ENCODE peak calls at places on chromosomes 12 and 14, in six cellular contexts. K is upper lobe of left lung, N is adrenal gland, G is fibroblast of lung, A is GM10248, H is upper lobe of right lung. J is an unnamed sample.

GRCh38 chr12:52557481-52557880 is 4.5 kb upstream of the KRT71 start:
- DNase-seq in K (no peak), N (no peak), G (no peak), A (no peak), H (no peak), J (no peak)

GRCh38 chr12:105659355-105660075 is 329.0 kb downstream of the C12orf75 start:
- DNase-seq in K (no peak), N (no peak), G (no peak), A (no peak), H (no peak), J (no peak)

GRCh38 chr12:10220398-10221077 is 7.9 kb downstream of the GABARAPL1 start:
- DNase-seq in K (peak), N (peak), G (peak), A (no peak), H (no peak), J (no peak)

GRCh38 chr14:39102265-39102968 is 618 bp downstream of the SEC23A start:
- DNase-seq in K (peak), N (no peak), G (peak), A (no peak), H (no peak), J (peak)

GRCh38 chr12:63845726-63846125 is 1.2 kb downstream of the SRGAP1 start:
- DNase-seq in K (no peak), N (no peak), G (peak), A (no peak), H (no peak), J (no peak)

GRCh38 chr14:35687335-35687939 is 121.7 kb downstream of the RALGAPA1 start:
- DNase-seq in K (no peak), N (peak), G (peak), A (peak), H (no peak), J (peak)

GRCh38 chr14:49582211-49582977 is 3.8 kb downstream of the RPS29 start:
- DNase-seq in K (no peak), N (no peak), G (no peak), A (no peak), H (no peak), J (no peak)

GRCh38 chr14:90644882-90645281 is 171.3 kb downstream of the TTC7B start:
- DNase-seq in K (no peak), N (no peak), G (peak), A (no peak), H (no peak), J (no peak)

GRCh38 chr12:1791104-1791927 is 29.0 kb upstream of the LRTM2 start:
- DNase-seq in K (peak), N (no peak), G (peak), A (peak), H (no peak), J (peak)

GRCh38 chr12:31215521-31216232 is 110.3 kb downstream of the SINHCAF start:
- DNase-seq in K (no peak), N (no peak), G (no peak), A (peak), H (peak), J (no peak)

GRCh38 chr12:123937707-123938600 is 34.7 kb downstream of the CCDC92 start:
- DNase-seq in K (peak), N (no peak), G (no peak), A (no peak), H (no peak), J (peak)

GRCh38 chr14:33958616-33959226 is 7.8 kb upstream of the EGLN3 start:
- DNase-seq in K (no peak), N (no peak), G (no peak), A (no peak), H (no peak), J (no peak)

GRCh38 chr12:66048843-66049537 is 81.6 kb downstream of the LLPH start:
- DNase-seq in K (no peak), N (no peak), G (peak), A (no peak), H (no peak), J (no peak)

GRCh38 chr12:106863185-106863584 is 88.7 kb downstream of the RIC8B start:
- DNase-seq in K (no peak), N (no peak), G (peak), A (no peak), H (no peak), J (no peak)

GRCh38 chr14:91245029-91245428 is 525 bp upstream of the GPR68 start:
- DNase-seq in K (no peak), N (no peak), G (no peak), A (no peak), H (no peak), J (no peak)

GRCh38 chr12:6730169-6730568 is 6.3 kb downstream of the COPS7A start:
- DNase-seq in K (no peak), N (no peak), G (no peak), A (no peak), H (no peak), J (no peak)
- TF ChIP-seq CTCF in K (no peak), N (no peak), G (no peak), A (no peak), H (no peak), J (no peak)

DNA sequence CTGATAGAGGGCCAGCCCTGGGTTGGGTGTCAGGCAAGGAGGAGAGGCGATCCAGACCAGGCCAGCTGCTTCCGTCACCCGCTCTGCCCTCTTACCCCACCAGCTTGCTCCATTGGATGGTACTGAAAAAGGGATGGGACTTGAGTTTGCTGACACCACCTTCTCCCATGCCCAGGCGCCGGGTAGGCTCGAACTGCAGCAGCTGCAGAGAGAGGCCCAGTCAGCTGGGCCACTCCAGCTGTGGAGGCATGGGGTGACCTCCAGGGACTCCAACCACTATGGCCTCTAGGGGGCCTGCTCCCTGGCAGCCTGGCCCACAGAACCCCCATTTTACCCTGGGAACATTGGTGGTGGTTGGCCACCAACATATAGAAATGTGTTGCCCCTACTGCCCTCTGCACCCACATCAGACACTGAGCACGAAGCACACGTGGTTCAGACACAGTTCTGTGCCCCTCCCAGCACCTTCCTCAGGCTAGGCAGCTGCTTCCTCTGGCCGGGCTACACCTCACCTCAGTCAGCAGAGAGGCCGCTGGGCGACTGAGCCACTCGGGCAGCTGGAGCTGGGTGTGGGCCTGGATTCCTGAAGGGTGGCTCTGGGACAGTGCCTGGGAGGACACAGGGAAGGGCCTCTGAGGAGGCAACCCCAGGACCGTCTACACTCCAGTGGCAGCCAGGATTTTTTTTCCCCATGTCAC is 16.0 kb downstream of the RPS6KL1 start:
- DNase-seq in K (no peak), N (no peak), G (no peak), A (no peak), H (no peak), J (no peak)
- TF ChIP-seq CTCF in K (no peak), N (no peak), G (no peak), A (peak), H (no peak), J (peak)

GRCh38 chr12:109433618-109434017 is 43.5 kb downstream of the KCTD10 start:
- DNase-seq in K (no peak), N (no peak), G (no peak), A (no peak), H (no peak), J (no peak)
- TF ChIP-seq CTCF in K (peak), N (peak), G (no peak), A (no peak), H (peak), J (no peak)

DNA sequence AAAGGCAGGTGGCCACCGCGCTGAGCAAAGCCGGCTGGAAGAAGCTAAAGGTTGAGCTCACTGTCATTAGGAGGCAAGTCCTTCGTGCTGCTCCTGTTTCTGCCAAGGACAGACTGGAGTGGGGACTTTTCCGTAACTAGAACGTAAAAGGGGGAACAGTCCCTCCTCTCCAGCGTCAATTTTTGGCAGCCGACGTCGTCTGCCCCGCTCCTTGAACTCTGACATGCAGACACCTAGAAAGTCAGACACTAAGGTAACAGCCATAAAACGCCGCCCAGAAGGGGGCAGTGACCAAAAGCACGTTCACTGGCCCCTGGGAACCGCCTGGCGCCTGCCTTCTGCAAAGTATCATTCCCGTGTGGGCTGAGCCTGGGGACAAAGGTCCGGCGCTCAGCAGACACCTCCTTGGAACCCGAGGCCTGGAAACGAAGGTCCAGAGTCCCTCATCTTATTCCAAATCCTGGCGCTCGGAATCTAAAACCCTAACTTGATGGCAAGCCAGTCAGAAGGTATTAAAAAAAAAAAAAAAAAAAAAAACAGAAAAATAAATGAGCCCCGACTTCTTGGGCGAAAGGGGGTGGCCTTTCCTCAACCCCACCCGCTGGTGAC is 1.1 kb upstream of the LRP1 start:
- DNase-seq in K (peak), N (peak), G (peak), A (peak), H (peak), J (no peak)
- TF ChIP-seq CTCF in K (no peak), N (peak), G (no peak), A (peak), H (peak), J (peak)

GRCh38 chr12:72272731-72273498 is 745 bp downstream of the TRHDE start:
- DNase-seq in K (peak), N (no peak), G (peak), A (peak), H (peak), J (peak)

GRCh38 chr12:72271741-72272661 is at the start of gene TRHDE:
- DNase-seq in K (peak), N (peak), G (peak), A (peak), H (peak), J (peak)

GRCh38 chr12:72270246-72270645 is 1.9 kb upstream of the TRHDE start:
- DNase-seq in K (no peak), N (no peak), G (peak), A (no peak), H (no peak), J (no peak)

GRCh38 chr12:72269491-72269890 is 2.7 kb upstream of the TRHDE start:
- DNase-seq in K (no peak), N (no peak), G (peak), A (no peak), H (no peak), J (no peak)

GRCh38 chr12:72271401-72271740 is 799 bp upstream of the TRHDE start:
- DNase-seq in K (no peak), N (no peak), G (peak), A (no peak), H (peak), J (peak)
- TF ChIP-seq CTCF in K (no peak), N (no peak), G (no peak), A (no peak), H (no peak), J (no peak)

DNA sequence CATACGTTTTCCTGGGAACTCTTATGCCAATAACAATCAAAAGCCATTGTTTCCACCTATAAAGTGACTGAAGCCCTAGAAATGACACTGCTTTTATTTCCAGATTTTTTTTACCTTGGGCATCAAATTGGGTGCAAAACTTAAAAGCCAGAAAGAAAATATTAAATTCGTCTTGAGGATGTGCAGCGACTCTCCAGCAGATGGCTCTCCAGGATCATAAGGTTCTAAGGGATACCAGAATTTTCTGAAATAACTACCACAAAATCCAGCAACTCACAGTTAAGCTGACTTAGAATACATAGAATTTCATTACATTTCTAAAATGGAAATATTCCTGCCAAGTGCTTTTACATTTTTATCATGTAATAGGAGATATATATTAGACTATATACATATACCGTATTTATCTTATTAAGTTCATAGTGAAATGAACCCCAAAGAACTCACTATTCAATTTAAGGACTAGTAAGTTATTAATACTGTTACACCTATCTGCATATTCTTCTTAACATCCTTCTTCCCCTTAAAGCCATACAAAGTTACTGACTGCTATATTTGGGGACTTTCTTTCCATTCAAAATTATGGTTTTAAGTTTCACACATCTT is 44.0 kb downstream of the ARMH4 start:
- DNase-seq in K (peak), N (peak), G (peak), A (peak), H (no peak), J (peak)
- TF ChIP-seq CTCF in K (peak), N (peak), G (peak), A (peak), H (peak), J (peak)

DNA sequence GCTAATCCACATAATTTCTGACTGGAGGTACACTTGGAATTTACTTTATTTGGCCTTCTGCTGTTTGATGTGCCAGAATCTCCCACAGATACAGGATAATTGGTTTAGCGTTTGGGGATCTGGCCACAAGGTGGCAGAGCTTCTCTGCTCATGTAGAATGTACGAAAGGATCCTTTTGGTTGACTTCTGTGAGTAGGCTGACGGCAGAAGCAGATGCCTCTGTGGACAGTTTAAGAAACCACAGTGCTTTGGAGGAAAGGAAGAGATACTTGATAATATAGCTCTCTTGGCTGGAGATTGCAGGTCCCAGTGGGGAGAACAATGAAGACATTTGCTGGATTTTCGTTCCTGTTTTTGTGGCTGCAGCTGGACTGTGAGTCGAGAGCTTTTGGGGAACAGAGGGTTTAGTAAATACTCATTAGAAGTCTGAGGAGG is 75.3 kb upstream of the OR4E1 start:
- DNase-seq in K (peak), N (no peak), G (peak), A (peak), H (peak), J (peak)
- TF ChIP-seq CTCF in K (peak), N (no peak), G (peak), A (peak), H (peak), J (peak)

GRCh38 chr12:57638096-57638495 is 5.1 kb upstream of the B4GALNT1 start:
- DNase-seq in K (no peak), N (no peak), G (no peak), A (no peak), H (no peak), J (no peak)
- TF ChIP-seq CTCF in K (no peak), N (no peak), G (no peak), A (no peak), H (no peak), J (no peak)

GRCh38 chr14:46051801-46052200 is 599.8 kb downstream of the RPL10L start:
- DNase-seq in K (no peak), N (no peak), G (no peak), A (no peak), H (no peak), J (no peak)

GRCh38 chr14:46053221-46053620 is 598.4 kb downstream of the RPL10L start:
- DNase-seq in K (no peak), N (no peak), G (peak), A (no peak), H (no peak), J (no peak)

DNA sequence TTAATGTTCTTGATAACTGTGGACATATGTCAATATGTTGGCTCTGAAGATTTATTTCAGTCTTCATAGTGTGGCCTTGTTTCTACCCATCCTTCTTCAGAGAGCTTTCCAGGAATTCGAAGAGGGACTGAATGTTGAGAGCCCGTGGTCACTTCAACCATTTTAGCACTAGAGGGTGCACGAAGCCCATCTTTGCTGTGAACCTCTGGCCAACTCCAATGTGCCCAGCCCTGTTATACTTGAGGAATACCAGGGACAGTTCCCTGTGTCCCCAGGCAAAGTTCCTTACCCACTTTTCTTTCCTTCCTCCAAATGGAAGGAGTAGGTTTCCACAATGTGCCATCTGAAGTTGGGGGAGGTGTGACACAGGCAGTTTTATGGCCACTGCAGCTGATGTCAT is 603.5 kb downstream of the RPL10L start:
- DNase-seq in K (no peak), N (no peak), G (peak), A (no peak), H (no peak), J (no peak)
- TF ChIP-seq CTCF in K (no peak), N (no peak), G (no peak), A (peak), H (no peak), J (peak)

GRCh38 chr14:77107228-77107627 is 9.2 kb downstream of the CIPC start:
- DNase-seq in K (no peak), N (no peak), G (no peak), A (no peak), H (no peak), J (no peak)
- TF ChIP-seq CTCF in K (no peak), N (no peak), G (no peak), A (no peak), H (no peak), J (no peak)